ENCODE peak calls at places on chromosomes 5 and 9, in six cellular contexts. M is fibroblast of lung; R is cardiac muscle cell; C is iris pigment epithelial cell; D is activated naive CD4-positive, alpha-beta T cell treated with Interleukin-2 at 50 U/mL for 16 hours; K is NCI-H2107. I is an unnamed sample.

GRCh38 chr5:179769796-179770195 is 24.0 kb upstream of the LTC4S start:
- DNase-seq in K (no peak), C (no peak), R (no peak), D (no peak), M (no peak), I (no peak)

GRCh38 chr9:117926031-117926655 is 221.9 kb downstream of the TLR4 start:
- DNase-seq in K (no peak), M (no peak), D (no peak), C (peak), R (no peak), I (no peak)

GRCh38 chr5:137486707-137487106 is 12.4 kb downstream of the SPOCK1 start:
- DNase-seq in M (no peak), D (no peak), K (no peak), R (no peak), C (peak), I (no peak)

GRCh38 chr5:40514986-40515385 is 164.7 kb upstream of the PTGER4 start:
- DNase-seq in M (no peak), K (no peak), C (no peak), D (no peak), R (no peak), I (no peak)

GRCh38 chr9:133098104-133098754 is 22.8 kb downstream of the RALGDS start:
- DNase-seq in D (no peak), K (no peak), M (no peak), R (no peak), C (no peak), I (no peak)

GRCh38 chr5:390571-391491 is 52.1 kb upstream of the EXOC3 start:
- DNase-seq in R (no peak), K (no peak), M (no peak), C (no peak), D (no peak), I (no peak)

GRCh38 chr9:131104016-131104740 is 7.8 kb downstream of the AIF1L start:
- DNase-seq in M (no peak), R (no peak), D (no peak), C (no peak), K (no peak), I (no peak)

GRCh38 chr9:65400886-65401285 is 115.9 kb upstream of the FOXD4L5 start:
- DNase-seq in D (no peak), M (no peak), R (no peak), K (no peak), C (no peak), I (no peak)

GRCh38 chr9:71762900-71763653 is 5.2 kb downstream of the CEMIP2 start:
- DNase-seq in R (no peak), D (no peak), C (peak), K (no peak), M (peak), I (no peak)

GRCh38 chr5:15904894-15905805 is 274.4 kb downstream of the MARCHF11 start:
- DNase-seq in K (no peak), C (peak), R (no peak), M (peak), D (no peak), I (no peak)

GRCh38 chr5:138686668-138687067 is 66.6 kb upstream of the CTNNA1 start:
- DNase-seq in D (no peak), R (no peak), K (no peak), C (peak), M (no peak), I (no peak)

GRCh38 chr5:64690417-64691151 is at the start of gene SHISAL2B:
- DNase-seq in M (peak), D (no peak), C (peak), K (no peak), R (peak), I (no peak)

GRCh38 chr5:96870094-96871021 is 5.9 kb upstream of the ERAP2 start:
- DNase-seq in K (no peak), D (no peak), M (no peak), R (no peak), C (peak), I (no peak)

GRCh38 chr9:89606567-89607311 is 1.9 kb downstream of the GADD45G start:
- DNase-seq in M (peak), K (no peak), C (peak), R (peak), D (peak), I (peak)